ENCODE peak calls at places on chromosomes 7 and 10, in five cellular contexts. J is AG04450, Z is mucosa of descending colon, Y is kidney, X is astrocyte of the spinal cord. O is an unnamed sample.

GRCh38 chr10:126659750-126660149 is 10.7 kb downstream of the C10orf90 start:
- DNase-seq in Z (no peak), J (no peak), X (no peak), Y (no peak), O (no peak)

GRCh38 chr7:114885836-114886235 is 36.1 kb upstream of the MDFIC start:
- DNase-seq in J (no peak), Y (no peak), X (peak), Z (no peak), O (no peak)

GRCh38 chr10:132396495-132397035 is 435 bp upstream of the PWWP2B start:
- DNase-seq in X (no peak), J (no peak), Z (peak), Y (peak), O (peak)

GRCh38 chr7:51314041-51314440 is 2.6 kb downstream of the COBL start:
- DNase-seq in Y (no peak), Z (no peak), X (no peak), J (no peak), O (no peak)

GRCh38 chr10:126041804-126042231 is 145.5 kb downstream of the FANK1 start:
- DNase-seq in J (no peak), Y (peak), Z (peak), X (peak), O (peak)

GRCh38 chr10:4825456-4825867 is 545 bp upstream of the AKR1E2 start:
- DNase-seq in X (no peak), Y (peak), Z (peak), J (no peak), O (no peak)

GRCh38 chr10:71408436-71409225 is 11.9 kb downstream of the CDH23 start:
- DNase-seq in Y (no peak), J (no peak), Z (no peak), X (no peak), O (no peak)

GRCh38 chr10:102152545-102152890 is 329 bp downstream of the NOLC1 start:
- DNase-seq in J (no peak), Z (no peak), X (no peak), Y (no peak), O (peak)

GRCh38 chr10:116472874-116473273 is 45.2 kb downstream of the PNLIPRP3 start:
- DNase-seq in J (no peak), X (no peak), Z (no peak), Y (no peak), O (no peak)

GRCh38 chr10:84267503-84268126 is 22.8 kb downstream of the RGR start:
- DNase-seq in X (peak), Y (no peak), J (no peak), Z (peak), O (peak)

GRCh38 chr7:96093435-96093834 is 228.5 kb downstream of the SLC25A13 start:
- DNase-seq in J (peak), X (peak), Z (no peak), Y (no peak), O (no peak)

GRCh38 chr7:100571829-100572116 is 1.9 kb downstream of the SAP25 start:
- DNase-seq in X (no peak), Z (peak), Y (no peak), J (no peak), O (no peak)

GRCh38 chr7:9981950-9982349 is 991.7 kb upstream of the PHF14 start:
- DNase-seq in Y (no peak), X (no peak), Z (no peak), J (no peak), O (no peak)

GRCh38 chr7:152723364-152723763 is 36.2 kb upstream of the ACTR3B start:
- DNase-seq in Y (no peak), X (no peak), J (no peak), Z (no peak), O (no peak)

GRCh38 chr7:29511851-29512250 is 51.8 kb upstream of the PRR15 start:
- DNase-seq in Z (no peak), X (no peak), J (no peak), Y (no peak), O (no peak)

GRCh38 chr10:33935350-33935749 is 600.9 kb upstream of the NRP1 start:
- DNase-seq in Z (no peak), Y (no peak), J (no peak), X (no peak), O (peak)

GRCh38 chr7:87561702-87562101 is 39.0 kb downstream of the ABCB1 start:
- DNase-seq in J (no peak), Z (no peak), X (no peak), Y (no peak), O (no peak)

GRCh38 chr10:43120948-43121290 is 17.3 kb upstream of the CSGALNACT2 start:
- DNase-seq in J (no peak), Y (peak), X (no peak), Z (peak), O (no peak)

GRCh38 chr10:132444877-132445351 is 47.9 kb downstream of the PWWP2B start:
- DNase-seq in Z (peak), Y (peak), X (peak), J (no peak), O (peak)

GRCh38 chr7:3200504-3200903 is 100.5 kb upstream of the SDK1 start:
- DNase-seq in Y (no peak), X (peak), J (no peak), Z (no peak), O (peak)

GRCh38 chr10:88883443-88883799 is 3.4 kb downstream of the STAMBPL1 start:
- DNase-seq in X (peak), Y (no peak), Z (no peak), J (no peak), O (peak)

GRCh38 chr7:157490465-157490912 is 153.7 kb downstream of the DNAJB6 start:
- DNase-seq in Z (no peak), Y (no peak), X (peak), J (no peak), O (peak)

GRCh38 chr10:28147706-28148105 is 148.8 kb upstream of the ODAD2 start:
- DNase-seq in J (no peak), Z (no peak), Y (no peak), X (no peak), O (no peak)

GRCh38 chr7:34260282-34260681 is 354.9 kb downstream of the BMPER start:
- DNase-seq in Z (no peak), Y (no peak), J (peak), X (peak), O (peak)

GRCh38 chr7:84941291-84941690 is 245.6 kb downstream of the SEMA3D start:
- DNase-seq in J (no peak), Z (no peak), X (no peak), Y (no peak), O (no peak)

GRCh38 chr10:971150-971542 is 17.1 kb upstream of the GTPBP4 start:
- DNase-seq in J (no peak), Z (no peak), X (no peak), Y (no peak), O (no peak)

GRCh38 chr10:95474228-95475002 is 86.8 kb downstream of the SORBS1 start:
- DNase-seq in J (no peak), Y (no peak), Z (no peak), X (peak), O (no peak)

GRCh38 chr10:86004310-86004709 is 362.3 kb downstream of the GRID1 start:
- DNase-seq in Z (no peak), X (no peak), J (no peak), Y (no peak), O (no peak)

GRCh38 chr7:2109936-2110585 is 122.7 kb downstream of the MAD1L1 start:
- DNase-seq in Z (no peak), J (peak), Y (peak), X (peak), O (peak)

GRCh38 chr10:24872049-24872789 is 80.2 kb downstream of the PRTFDC1 start:
- DNase-seq in X (peak), Z (no peak), J (no peak), Y (no peak), O (no peak)

GRCh38 chr7:31764457-31764856 is 77.4 kb downstream of the PPP1R17 start:
- DNase-seq in X (no peak), Y (no peak), J (no peak), Z (no peak), O (no peak)

GRCh38 chr7:74606909-74607255 is 50.6 kb upstream of the GTF2I start:
- DNase-seq in J (no peak), Z (no peak), X (no peak), Y (no peak), O (no peak)

DNA sequence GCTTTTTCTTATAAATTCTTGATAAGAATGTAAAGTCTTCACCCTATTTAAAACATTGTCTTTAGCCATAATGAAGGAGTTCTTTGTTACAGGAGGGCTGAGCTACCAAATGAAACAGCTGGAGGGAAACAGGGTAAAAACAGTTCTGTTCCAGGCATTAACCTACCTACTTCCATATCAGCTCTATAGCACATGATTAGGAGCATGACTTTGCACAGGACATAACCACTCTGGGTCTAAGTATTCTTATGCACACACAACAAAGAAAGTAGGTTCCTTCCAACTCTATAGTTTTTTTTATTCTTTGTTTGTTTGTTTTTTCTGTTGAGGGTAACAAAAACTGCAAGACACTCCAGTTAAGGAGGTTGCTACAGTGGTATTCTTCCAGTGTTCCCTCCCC is 52.7 kb downstream of the SCIN start:
- DNase-seq in J (no peak), Y (no peak), Z (no peak), X (no peak), O (no peak)
- H3K4me3 ChIP-seq in J (no peak), Y (no peak), Z (no peak), X (no peak), O (no peak)

DNA sequence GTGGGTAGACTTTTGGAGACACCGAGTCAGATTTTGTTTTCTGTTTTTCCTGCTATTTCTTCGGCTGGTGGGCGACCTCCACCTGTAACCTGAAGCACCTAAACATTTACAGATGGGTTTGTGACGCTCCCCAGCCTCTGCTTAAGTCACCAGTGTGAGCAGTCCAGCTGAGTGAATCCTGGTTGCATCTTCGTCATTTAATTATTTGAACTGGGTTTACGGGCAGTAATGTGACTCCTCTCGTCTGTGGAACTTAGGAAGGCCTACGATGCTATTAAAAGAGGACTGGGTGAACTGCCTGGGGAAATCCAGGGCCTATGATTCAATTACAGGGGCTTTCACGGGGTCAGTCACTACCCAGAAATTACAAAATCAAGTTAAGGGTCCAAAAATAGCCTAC is 52.5 kb downstream of the WNT2 start:
- DNase-seq in Y (no peak), X (peak), Z (no peak), J (no peak), O (no peak)
- H3K4me3 ChIP-seq in Y (no peak), X (no peak), Z (no peak), J (no peak), O (no peak)

GRCh38 chr10:127855976-127856375 is 36.8 kb downstream of the CLRN3 start:
- DNase-seq in Y (peak), X (no peak), J (no peak), Z (no peak), O (no peak)

GRCh38 chr10:127855584-127855881 is 37.2 kb downstream of the CLRN3 start:
- DNase-seq in J (no peak), X (no peak), Y (no peak), Z (no peak), O (no peak)

GRCh38 chr10:127854769-127855583 is 37.8 kb downstream of the CLRN3 start:
- DNase-seq in J (no peak), Z (no peak), Y (no peak), X (no peak), O (no peak)

GRCh38 chr10:127852456-127852855 is 40.3 kb downstream of the CLRN3 start:
- DNase-seq in Y (peak), X (no peak), Z (no peak), J (no peak), O (no peak)

GRCh38 chr10:127853868-127854768 is 38.6 kb downstream of the CLRN3 start:
- DNase-seq in J (peak), X (peak), Y (peak), Z (peak), O (peak)
- H3K4me3 ChIP-seq in J (no peak), X (no peak), Y (no peak), Z (no peak), O (no peak)

GRCh38 chr7:6448943-6449543 is 1.3 kb upstream of the DAGLB start:
- DNase-seq in X (no peak), Y (peak), J (no peak), Z (peak), O (no peak)
- H3K4me3 ChIP-seq in X (no peak), Y (no peak), J (no peak), Z (no peak), O (no peak)

GRCh38 chr7:38335123-38335489 is 61.7 kb upstream of the TARP start:
- DNase-seq in J (no peak), Y (no peak), Z (no peak), X (no peak), O (no peak)
- H3K4me3 ChIP-seq in J (peak), Y (no peak), Z (no peak), X (no peak), O (no peak)

O was measured in A673.